ENCODE peak calls at places on chromosomes 16 and 17, in ten cellular contexts. R is sigmoid colon, I is esophagus muscularis mucosa, L is transverse colon, F is GM12878, Z is HCT116, M is SK-N-SH, U is stomach, G is breast epithelium, K is K562. O is an unnamed sample.

GRCh38 chr17:66764559-66764958 is 70.4 kb upstream of the CACNG5 start:
- DNase-seq in R (peak; percentile 19), I (no peak), L (no peak), F (no peak), Z (no peak), M (no peak), U (no peak), G (no peak), K (no peak), O (no peak)

GRCh38 chr17:82943339-82943738 is 103.5 kb upstream of the ZNF750 start:
- DNase-seq in R (peak; percentile 33), I (no peak), L (no peak), F (no peak), Z (no peak), M (no peak), U (no peak), G (no peak), K (no peak), O (no peak)

GRCh38 chr17:82022310-82022980 is at the start of gene CENPX:
- DNase-seq in R (no peak), I (no peak), L (no peak), F (no peak), Z (no peak), M (no peak), U (no peak), G (no peak), K (no peak), O (no peak)

GRCh38 chr17:58344791-58345157 is 7.2 kb downstream of the SUPT4H1 start:
- DNase-seq in R (no peak), I (no peak), L (no peak), F (peak; percentile 62), Z (no peak), M (no peak), U (no peak), G (no peak), K (no peak), O (no peak)

GRCh38 chr17:79078476-79079190 is 4.0 kb downstream of the ENGASE start:
- DNase-seq in R (no peak), I (no peak), L (peak; percentile 64), F (no peak), Z (no peak), M (peak; percentile 26), U (no peak), G (no peak), K (no peak), O (no peak)

GRCh38 chr17:7393613-7394451 is 493 bp downstream of the PLSCR3 start:
- DNase-seq in R (peak; percentile 76), I (no peak), L (peak; percentile 51), F (no peak), Z (no peak), M (peak; percentile 74), U (peak; percentile 33), G (no peak), K (peak; percentile 33), O (no peak)

GRCh38 chr16:30096105-30096861 is at the start of gene YPEL3:
- DNase-seq in R (peak; percentile 98), I (peak; percentile 97), L (peak; percentile 96), F (peak; percentile 35), Z (no peak), M (peak; percentile 99), U (peak; percentile 96), G (peak; percentile 95), K (peak; percentile 98), O (no peak)

GRCh38 chr16:64182985-64183384 is 938.9 kb downstream of the CDH11 start:
- DNase-seq in R (no peak), I (no peak), L (no peak), F (no peak), Z (no peak), M (no peak), U (no peak), G (no peak), K (no peak), O (no peak)

GRCh38 chr17:74454197-74455024 is 12.0 kb upstream of the CD300A start:
- DNase-seq in R (peak; percentile 95), I (peak; percentile 98), L (peak; percentile 94), F (no peak), Z (peak; percentile 66), M (no peak), U (no peak), G (no peak), K (no peak), O (no peak)

GRCh38 chr17:78862073-78863023 is 21.7 kb upstream of the USP36 start:
- DNase-seq in R (peak; percentile 96), I (peak; percentile 97), L (peak; percentile 73), F (no peak), Z (peak; percentile 92), M (no peak), U (peak; percentile 76), G (peak; percentile 79), K (peak; percentile 68), O (no peak)

GRCh38 chr17:80380068-80381061 is 34.6 kb upstream of the ENDOV start:
- DNase-seq in R (peak; percentile 46), I (no peak), L (no peak), F (no peak), Z (no peak), M (no peak), U (no peak), G (no peak), K (no peak), O (no peak)

DNA sequence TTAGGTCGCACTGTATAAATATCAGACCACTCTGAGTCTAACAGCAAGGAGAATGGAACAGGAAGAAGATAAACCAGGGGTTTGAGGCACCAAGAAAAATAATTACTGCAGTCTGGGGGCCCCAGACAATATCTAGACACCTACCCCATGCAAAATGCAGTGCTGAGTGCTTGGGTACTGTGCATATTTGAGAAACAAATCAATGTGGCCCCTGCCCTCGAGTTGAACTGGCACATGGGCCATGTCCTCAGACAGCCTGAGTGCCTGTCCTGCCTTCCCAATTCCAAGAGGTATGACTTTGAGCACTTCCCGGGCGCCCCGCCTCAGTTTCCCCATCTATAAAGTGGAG is 6.2 kb upstream of the CIITA start:
- DNase-seq in R (no peak), I (no peak), L (no peak), F (no peak), Z (no peak), M (no peak), U (no peak), G (no peak), K (no peak), O (no peak)
- H3K4me1 ChIP-seq in R (no peaks in the 10 kb centered on the region), I (peaks cover 14% of the 10 kb centered on the region), L (no peaks in the 10 kb centered on the region), F (peaks cover 84% of the 10 kb centered on the region), Z (peaks cover 5% of the 10 kb centered on the region), M (no peaks in the 10 kb centered on the region), U (peaks cover 32% of the 10 kb centered on the region), G (peaks cover 3% of the 10 kb centered on the region), K (no peaks in the 10 kb centered on the region), O (no peaks in the 10 kb centered on the region)

GRCh38 chr17:59698143-59698542 is 9.1 kb downstream of the PTRH2 start:
- DNase-seq in R (no peak), I (no peak), L (no peak), F (no peak), Z (no peak), M (no peak), U (no peak), G (no peak), K (no peak), O (no peak)

GRCh38 chr17:59695943-59696681 is 11.1 kb downstream of the PTRH2 start:
- DNase-seq in R (no peak), I (no peak), L (no peak), F (no peak), Z (no peak), M (no peak), U (no peak), G (no peak), K (no peak), O (no peak)

GRCh38 chr17:59696682-59697277 is 10.4 kb downstream of the PTRH2 start:
- DNase-seq in R (no peak), I (no peak), L (no peak), F (peak; percentile 13), Z (no peak), M (no peak), U (no peak), G (no peak), K (no peak), O (no peak)

GRCh38 chr17:59693582-59693981 is 13.6 kb downstream of the PTRH2 start:
- DNase-seq in R (no peak), I (no peak), L (no peak), F (no peak), Z (no peak), M (no peak), U (no peak), G (no peak), K (no peak), O (no peak)

DNA sequence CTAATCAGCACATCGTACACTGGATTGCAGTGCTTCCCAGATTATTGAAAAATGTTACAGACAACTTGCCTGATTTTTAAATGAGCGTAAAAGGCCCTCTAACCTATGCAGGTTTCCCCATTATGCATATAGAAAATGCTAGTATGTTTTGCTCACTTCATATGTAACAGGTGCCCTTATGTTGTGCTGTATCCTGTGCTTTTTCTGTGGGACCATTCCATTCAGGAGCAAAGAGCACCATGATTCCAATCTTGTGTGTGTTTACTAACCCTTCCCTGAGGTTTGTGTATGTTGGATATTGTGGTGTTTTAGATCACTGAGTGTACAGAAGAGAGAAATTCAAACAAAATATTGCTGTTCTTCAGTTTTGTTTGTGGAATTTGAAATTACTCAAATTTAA is 12.9 kb downstream of the PTRH2 start:
- DNase-seq in R (no peak), I (no peak), L (no peak), F (no peak), Z (no peak), M (no peak), U (no peak), G (no peak), K (no peak), O (no peak)
- TF ChIP-seq POLR2AphosphoS5 in R (no peak), I (no peak), L (no peak), F (no peak), Z (no peak), M (no peak), U (no peak), G (no peak), K (no peak), O (no peak)

GRCh38 chr16:11272484-11272883 is 945 bp downstream of the PRM3 start:
- DNase-seq in R (no peak), I (no peak), L (no peak), F (no peak), Z (no peak), M (no peak), U (no peak), G (no peak), K (no peak), O (no peak)
- H3K4me1 ChIP-seq in R (peaks cover 7% of the 10 kb centered on the region), I (no peaks in the 10 kb centered on the region), L (no peaks in the 10 kb centered on the region), F (no peaks in the 10 kb centered on the region), Z (no peaks in the 10 kb centered on the region), M (no peaks in the 10 kb centered on the region), U (no peaks in the 10 kb centered on the region), G (no peaks in the 10 kb centered on the region), K (no peaks in the 10 kb centered on the region), O (no peaks in the 10 kb centered on the region)

DNA sequence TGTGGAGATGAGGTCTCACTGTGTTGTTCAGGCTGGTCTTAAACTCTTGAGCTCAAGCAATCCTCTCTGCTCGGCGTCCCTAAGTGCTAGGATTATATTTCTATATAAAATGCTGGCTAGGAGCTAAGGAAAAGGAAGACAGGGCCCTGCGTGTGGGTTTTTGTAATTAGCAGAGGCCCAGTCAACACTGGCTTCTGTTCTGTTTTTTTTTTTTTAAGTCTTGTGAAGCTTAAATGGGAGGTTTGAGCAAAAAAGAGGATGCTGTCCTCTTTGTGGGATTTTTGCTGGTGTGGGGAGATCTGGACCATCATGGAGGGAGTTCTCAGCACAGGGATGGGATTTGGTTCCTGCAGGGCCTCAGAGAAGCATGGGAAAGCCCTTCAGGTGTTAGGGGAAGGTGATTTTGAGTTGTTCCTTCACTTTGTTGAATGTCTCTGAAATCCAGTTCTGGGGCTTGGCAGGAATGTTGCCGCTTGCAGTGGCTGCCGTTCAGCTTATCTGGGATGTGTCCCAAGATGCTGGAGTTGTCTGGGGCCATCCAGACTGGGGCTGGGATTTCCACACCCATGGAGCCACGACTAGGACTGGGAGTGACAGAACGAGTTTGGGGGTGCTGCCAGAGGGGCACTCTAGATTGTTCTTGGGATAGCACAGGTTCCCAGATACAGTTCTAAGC is 4.2 kb downstream of the PYCARD start:
- DNase-seq in R (no peak), I (no peak), L (no peak), F (no peak), Z (no peak), M (no peak), U (no peak), G (no peak), K (no peak), O (no peak)
- TF ChIP-seq POLR2AphosphoS5 in R (no peak), I (no peak), L (no peak), F (peak; percentile 43), Z (no peak), M (peak; percentile 5), U (no peak), G (no peak), K (no peak), O (no peak)

O was measured in vagina.